ENCODE peak calls at places on chromosomes 6 and 20, in four cellular contexts. One of them, this sample, is unnamed.

GRCh38 chr20:10864076-10864672 is 190.4 kb upstream of the JAG1 start:
- DNase-seq in H9: peak; percentile 47
- DNase-seq in fibroblast of lung: peak; percentile 62
- DNase-seq in IMR-90: no peak
- DNase-seq in this sample: no peak

GRCh38 chr6:20058912-20059311 is 153.4 kb downstream of the MBOAT1 start:
- DNase-seq in IMR-90: no peak
- DNase-seq in fibroblast of lung: no peak
- DNase-seq in H9: no peak
- DNase-seq in this sample: no peak

GRCh38 chr20:34705383-34706021 is 1.4 kb downstream of the TP53INP2 start:
- DNase-seq in H9: peak; percentile 39
- DNase-seq in IMR-90: peak; percentile 23
- DNase-seq in fibroblast of lung: peak; percentile 21
- DNase-seq in this sample: no peak

GRCh38 chr6:30357678-30358339 is 12.9 kb downstream of the RPP21 start:
- DNase-seq in fibroblast of lung: peak; percentile 84
- DNase-seq in H9: peak; percentile 86
- DNase-seq in IMR-90: peak; percentile 74
- DNase-seq in this sample: no peak

GRCh38 chr6:81937296-81937937 is 184.9 kb upstream of the TENT5A start:
- DNase-seq in H9: no peak
- DNase-seq in IMR-90: peak; percentile 66
- DNase-seq in fibroblast of lung: peak; percentile 39
- DNase-seq in this sample: no peak

GRCh38 chr6:29757701-29758293 is 34.6 kb downstream of the HLA-F start:
- DNase-seq in IMR-90: no peak
- DNase-seq in H9: peak; percentile 43
- DNase-seq in fibroblast of lung: no peak
- DNase-seq in this sample: no peak

GRCh38 chr20:49433387-49433786 is 49.1 kb downstream of the KCNB1 start:
- DNase-seq in fibroblast of lung: no peak
- DNase-seq in H9: no peak
- DNase-seq in IMR-90: no peak
- DNase-seq in this sample: no peak

GRCh38 chr20:44704551-44704971 is 10.6 kb upstream of the CCN5 start:
- DNase-seq in fibroblast of lung: peak; percentile 77
- DNase-seq in H9: no peak
- DNase-seq in IMR-90: peak; percentile 79
- DNase-seq in this sample: no peak

GRCh38 chr6:144094731-144095133 is 641 bp downstream of the SF3B5 start:
- DNase-seq in H9: no peak
- DNase-seq in IMR-90: no peak
- DNase-seq in fibroblast of lung: no peak
- DNase-seq in this sample: no peak

GRCh38 chr6:38804368-38804767 is 89.3 kb downstream of the DNAH8 start:
- DNase-seq in fibroblast of lung: no peak
- DNase-seq in H9: no peak
- DNase-seq in IMR-90: no peak
- DNase-seq in this sample: no peak

GRCh38 chr6:43499028-43499815 is 10.9 kb downstream of the LRRC73 start:
- DNase-seq in H9: no peak
- DNase-seq in IMR-90: no peak
- DNase-seq in fibroblast of lung: no peak
- DNase-seq in this sample: no peak

GRCh38 chr6:111201155-111201554 is 113.9 kb downstream of the SLC16A10 start:
- DNase-seq in IMR-90: no peak
- DNase-seq in fibroblast of lung: no peak
- DNase-seq in H9: no peak
- DNase-seq in this sample: no peak

GRCh38 chr6:138673317-138674014 is 100.1 kb upstream of the CCDC28A start:
- DNase-seq in IMR-90: no peak
- DNase-seq in H9: no peak
- DNase-seq in fibroblast of lung: peak; percentile 70
- DNase-seq in this sample: no peak

GRCh38 chr20:32969356-32970114 is 34.7 kb downstream of the SUN5 start:
- DNase-seq in IMR-90: no peak
- DNase-seq in H9: peak; percentile 23
- DNase-seq in fibroblast of lung: no peak
- DNase-seq in this sample: no peak

GRCh38 chr6:45076217-45076616 is 251.9 kb upstream of the RUNX2 start:
- DNase-seq in H9: no peak
- DNase-seq in fibroblast of lung: peak; percentile 17
- DNase-seq in IMR-90: peak; percentile 73
- DNase-seq in this sample: no peak

GRCh38 chr6:2110504-2110903 is 134.9 kb downstream of the GMDS start:
- DNase-seq in IMR-90: peak; percentile 6
- DNase-seq in H9: no peak
- DNase-seq in fibroblast of lung: peak; percentile 45
- DNase-seq in this sample: peak; percentile 35

GRCh38 chr6:135144678-135145508 is 36.2 kb upstream of the MYB start:
- DNase-seq in fibroblast of lung: peak; percentile 37
- DNase-seq in IMR-90: peak; percentile 43
- DNase-seq in H9: no peak
- DNase-seq in this sample: no peak

GRCh38 chr20:32232487-32232886 is 24.8 kb downstream of the POFUT1 start:
- DNase-seq in IMR-90: no peak
- DNase-seq in fibroblast of lung: no peak
- DNase-seq in H9: no peak
- DNase-seq in this sample: no peak

GRCh38 chr6:38420207-38420606 is 219.5 kb downstream of the BTBD9 start:
- DNase-seq in IMR-90: peak; percentile 50
- DNase-seq in H9: no peak
- DNase-seq in fibroblast of lung: peak; percentile 21
- DNase-seq in this sample: no peak

GRCh38 chr6:143773503-143773902 is 69.6 kb upstream of the LTV1 start:
- DNase-seq in IMR-90: no peak
- DNase-seq in fibroblast of lung: peak; percentile 25
- DNase-seq in H9: no peak
- DNase-seq in this sample: no peak

GRCh38 chr6:110140650-110141049 is 38.8 kb downstream of the WASF1 start:
- DNase-seq in H9: no peak
- DNase-seq in fibroblast of lung: peak; percentile 86
- DNase-seq in IMR-90: peak; percentile 75
- DNase-seq in this sample: no peak

GRCh38 chr6:88517737-88518136 is 351.6 kb upstream of the CNR1 start:
- DNase-seq in IMR-90: no peak
- DNase-seq in H9: no peak
- DNase-seq in fibroblast of lung: no peak
- DNase-seq in this sample: no peak

GRCh38 chr20:4513720-4514119 is 208.0 kb upstream of the PRND start:
- DNase-seq in IMR-90: peak; percentile 84
- DNase-seq in fibroblast of lung: peak; percentile 73
- DNase-seq in H9: no peak
- DNase-seq in this sample: no peak

GRCh38 chr20:34773726-34774125 is 51.7 kb downstream of the NCOA6 start:
- DNase-seq in IMR-90: no peak
- DNase-seq in H9: no peak
- DNase-seq in fibroblast of lung: no peak
- DNase-seq in this sample: no peak

GRCh38 chr6:129481706-129482105 is 228.3 kb downstream of the ARHGAP18 start:
- DNase-seq in IMR-90: peak; percentile 63
- DNase-seq in H9: no peak
- DNase-seq in fibroblast of lung: peak; percentile 26
- DNase-seq in this sample: no peak

GRCh38 chr6:117481278-117481925 is 1.1 kb upstream of the DCBLD1 start:
- DNase-seq in H9: peak; percentile 36
- DNase-seq in fibroblast of lung: no peak
- DNase-seq in IMR-90: no peak
- DNase-seq in this sample: no peak

GRCh38 chr20:54494303-54495006 is 19.1 kb downstream of the DOK5 start:
- DNase-seq in fibroblast of lung: no peak
- DNase-seq in H9: no peak
- DNase-seq in IMR-90: no peak
- DNase-seq in this sample: no peak

GRCh38 chr6:111823831-111824607 is 49.2 kb downstream of the FYN start:
- DNase-seq in fibroblast of lung: peak; percentile 85
- DNase-seq in IMR-90: peak; percentile 86
- DNase-seq in H9: no peak
- DNase-seq in this sample: no peak

GRCh38 chr6:135054238-135054574 is 416 bp downstream of the HBS1L start:
- DNase-seq in IMR-90: peak; percentile 8
- DNase-seq in H9: no peak
- DNase-seq in fibroblast of lung: no peak
- DNase-seq in this sample: no peak

GRCh38 chr6:141398954-141399353 is 733.8 kb upstream of the GJE1 start:
- DNase-seq in H9: no peak
- DNase-seq in fibroblast of lung: no peak
- DNase-seq in IMR-90: no peak
- DNase-seq in this sample: no peak

GRCh38 chr6:38143191-38144154 is 323.9 kb downstream of the ZFAND3 start:
- DNase-seq in fibroblast of lung: peak; percentile 29
- DNase-seq in H9: no peak
- DNase-seq in IMR-90: no peak
- DNase-seq in this sample: no peak

GRCh38 chr6:73394577-73395354 is at the start of gene DDX43:
- DNase-seq in IMR-90: no peak
- DNase-seq in H9: peak; percentile 65
- DNase-seq in fibroblast of lung: peak; percentile 67
- DNase-seq in this sample: peak; percentile 55

GRCh38 chr6:167963589-167964057 is 33.8 kb upstream of the KIF25 start:
- DNase-seq in IMR-90: no peak
- DNase-seq in fibroblast of lung: no peak
- DNase-seq in H9: no peak
- DNase-seq in this sample: no peak

GRCh38 chr20:24917797-24918578 is 31.1 kb upstream of the CST7 start:
- DNase-seq in IMR-90: peak; percentile 58
- DNase-seq in H9: peak; percentile 85
- DNase-seq in fibroblast of lung: peak; percentile 68
- DNase-seq in this sample: no peak

GRCh38 chr6:157667211-157668033 is 155.6 kb upstream of the SNX9 start:
- DNase-seq in fibroblast of lung: peak; percentile 79
- DNase-seq in H9: peak; percentile 51
- DNase-seq in IMR-90: peak; percentile 70
- DNase-seq in this sample: no peak

GRCh38 chr6:101544286-101544685 is 150.8 kb downstream of the GRIK2 start:
- DNase-seq in fibroblast of lung: no peak
- DNase-seq in H9: no peak
- DNase-seq in IMR-90: peak; percentile 48
- DNase-seq in this sample: no peak

GRCh38 chr20:37202267-37202943 is 23.1 kb upstream of the MROH8 start:
- DNase-seq in H9: no peak
- DNase-seq in fibroblast of lung: peak; percentile 95
- DNase-seq in IMR-90: peak; percentile 98
- DNase-seq in this sample: no peak

GRCh38 chr6:15042938-15043337 is 202.9 kb upstream of the JARID2 start:
- DNase-seq in fibroblast of lung: no peak
- DNase-seq in IMR-90: no peak
- DNase-seq in H9: no peak
- DNase-seq in this sample: no peak

DNA sequence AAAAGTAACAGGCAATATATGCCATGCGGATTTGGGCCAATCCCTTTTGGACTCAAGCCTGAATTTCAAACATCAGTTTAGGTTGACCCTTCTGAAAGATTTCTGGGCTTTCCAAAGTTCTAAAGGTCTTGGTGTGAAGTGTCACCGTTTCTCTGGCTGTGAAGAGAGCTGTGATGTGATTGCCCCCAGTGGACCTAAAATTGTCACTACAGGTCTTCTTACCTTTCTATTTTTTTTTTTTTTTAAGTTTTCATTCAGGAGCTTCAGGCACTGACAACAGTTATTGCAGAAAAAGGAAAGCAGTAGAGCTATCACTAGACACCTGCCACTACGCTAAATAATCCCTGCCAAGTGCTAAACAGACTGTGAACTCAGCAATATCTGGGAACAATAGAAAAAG is 75.7 kb upstream of the OPRM1 start:
- DNase-seq in H9: no peak
- DNase-seq in IMR-90: no peak
- DNase-seq in fibroblast of lung: no peak
- DNase-seq in this sample: no peak
- TF ChIP-seq CTCF in H9: peak; percentile 30
- TF ChIP-seq CTCF in IMR-90: no peak
- TF ChIP-seq CTCF in fibroblast of lung: no peak
- TF ChIP-seq CTCF in this sample: no peak

GRCh38 chr6:40718401-40718800 is 131.2 kb upstream of the LRFN2 start:
- DNase-seq in IMR-90: no peak
- DNase-seq in fibroblast of lung: no peak
- DNase-seq in H9: no peak
- DNase-seq in this sample: no peak

GRCh38 chr6:40722081-40722480 is 134.9 kb upstream of the LRFN2 start:
- DNase-seq in fibroblast of lung: no peak
- DNase-seq in H9: no peak
- DNase-seq in IMR-90: no peak
- DNase-seq in this sample: no peak

GRCh38 chr6:40721252-40721936 is 134.2 kb upstream of the LRFN2 start:
- DNase-seq in fibroblast of lung: no peak
- DNase-seq in IMR-90: no peak
- DNase-seq in H9: no peak
- DNase-seq in this sample: no peak

GRCh38 chr6:40719671-40720374 is 132.7 kb upstream of the LRFN2 start:
- DNase-seq in fibroblast of lung: peak; percentile 46
- DNase-seq in H9: peak; percentile 55
- DNase-seq in IMR-90: peak; percentile 50
- DNase-seq in this sample: no peak

GRCh38 chr6:40720375-40720748 is 133.2 kb upstream of the LRFN2 start:
- DNase-seq in IMR-90: no peak
- DNase-seq in fibroblast of lung: no peak
- DNase-seq in H9: no peak
- DNase-seq in this sample: no peak
- H3K4me1 ChIP-seq in IMR-90: peaks cover 2% of the 10 kb centered on the region
- H3K4me1 ChIP-seq in fibroblast of lung: peaks cover 4% of the 10 kb centered on the region
- H3K4me1 ChIP-seq in H9: peaks cover 5% of the 10 kb centered on the region
- H3K4me1 ChIP-seq in this sample: peaks cover 34% of the 10 kb centered on the region

GRCh38 chr6:48826884-48827701 is 636.0 kb downstream of the MMUT start:
- DNase-seq in IMR-90: peak; percentile 97
- DNase-seq in fibroblast of lung: peak; percentile 96
- DNase-seq in H9: no peak
- DNase-seq in this sample: peak; percentile 21
- H3K27ac ChIP-seq in IMR-90: peak overlapping the region; percentile 48
- H3K27ac ChIP-seq in fibroblast of lung: peak overlapping the region; percentile 84
- H3K27ac ChIP-seq in H9: no peak overlapping the region
- H3K27ac ChIP-seq in this sample: peak overlapping the region; percentile 72

GRCh38 chr6:9248125-9248524 is 812.8 kb upstream of the SLC35B3 start:
- DNase-seq in H9: no peak
- DNase-seq in fibroblast of lung: no peak
- DNase-seq in IMR-90: no peak
- DNase-seq in this sample: no peak

GRCh38 chr6:9254251-9254650 is 818.9 kb upstream of the SLC35B3 start:
- DNase-seq in IMR-90: no peak
- DNase-seq in H9: no peak
- DNase-seq in fibroblast of lung: no peak
- DNase-seq in this sample: no peak

GRCh38 chr6:9252784-9253183 is 817.4 kb upstream of the SLC35B3 start:
- DNase-seq in H9: peak; percentile 27
- DNase-seq in IMR-90: no peak
- DNase-seq in fibroblast of lung: no peak
- DNase-seq in this sample: no peak

DNA sequence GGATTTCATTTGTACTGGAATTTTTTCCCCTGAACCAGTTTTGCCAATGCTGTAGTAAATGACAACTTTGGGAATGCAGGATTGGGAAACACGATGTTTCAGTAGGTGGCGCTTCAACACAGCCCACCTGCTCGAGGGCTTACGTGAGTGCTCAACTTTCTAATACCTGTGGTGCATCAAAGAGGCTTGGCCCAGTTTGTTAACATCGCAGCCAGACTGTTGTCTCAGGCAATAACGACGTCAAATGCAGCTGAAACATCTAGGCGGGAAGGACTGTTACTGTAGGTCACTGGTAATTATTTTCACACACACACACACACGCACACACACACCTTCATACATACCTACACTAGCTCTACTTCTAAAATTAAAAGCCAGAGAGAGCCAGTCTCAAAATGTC is 815.5 kb upstream of the SLC35B3 start:
- DNase-seq in IMR-90: peak; percentile 53
- DNase-seq in H9: peak; percentile 68
- DNase-seq in fibroblast of lung: peak; percentile 42
- DNase-seq in this sample: no peak
- TF ChIP-seq CTCF in IMR-90: peak; percentile 55
- TF ChIP-seq CTCF in H9: peak; percentile 84
- TF ChIP-seq CTCF in fibroblast of lung: peak; percentile 62
- TF ChIP-seq CTCF in this sample: no peak